ENCODE peak calls at places on chromosome 20, in six cellular contexts. One of them, this sample, is unnamed.
A peak's percentile ranks its signal among the peaks of the same experiment; 100 is the strongest.

GRCh38 chr20:18705906-18706305 is 107.7 kb upstream of the SCP2D1 start:
- DNase-seq in A172: no peak
- DNase-seq in activated CD4-positive, alpha-beta T cell treated with anti-CD3 and anti-CD28 coated beads, Interleukin-2, amount 50 U/mL, for 4 hours: no peak
- DNase-seq in COLO829: no peak
- DNase-seq in ovary: no peak
- DNase-seq in amniotic stem cell: no peak
- DNase-seq in this sample: no peak

GRCh38 chr20:982754-983153 is 19.4 kb downstream of the RSPO4 start:
- DNase-seq in COLO829: no peak
- DNase-seq in A172: no peak
- DNase-seq in amniotic stem cell: no peak
- DNase-seq in activated CD4-positive, alpha-beta T cell treated with anti-CD3 and anti-CD28 coated beads, Interleukin-2, amount 50 U/mL, for 4 hours: no peak
- DNase-seq in ovary: no peak
- DNase-seq in this sample: no peak

GRCh38 chr20:63198606-63199005 is 17.3 kb downstream of the YTHDF1 start:
- DNase-seq in activated CD4-positive, alpha-beta T cell treated with anti-CD3 and anti-CD28 coated beads, Interleukin-2, amount 50 U/mL, for 4 hours: no peak
- DNase-seq in A172: no peak
- DNase-seq in amniotic stem cell: no peak
- DNase-seq in ovary: peak; percentile 40
- DNase-seq in COLO829: no peak
- DNase-seq in this sample: no peak

GRCh38 chr20:37989601-37990001 is 43.7 kb downstream of the TTI1 start:
- DNase-seq in activated CD4-positive, alpha-beta T cell treated with anti-CD3 and anti-CD28 coated beads, Interleukin-2, amount 50 U/mL, for 4 hours: no peak
- DNase-seq in COLO829: no peak
- DNase-seq in amniotic stem cell: no peak
- DNase-seq in ovary: no peak
- DNase-seq in A172: no peak
- DNase-seq in this sample: no peak

GRCh38 chr20:10474606-10475184 is 39.6 kb downstream of the SLX4IP start:
- DNase-seq in A172: no peak
- DNase-seq in activated CD4-positive, alpha-beta T cell treated with anti-CD3 and anti-CD28 coated beads, Interleukin-2, amount 50 U/mL, for 4 hours: no peak
- DNase-seq in ovary: no peak
- DNase-seq in amniotic stem cell: no peak
- DNase-seq in COLO829: no peak
- DNase-seq in this sample: no peak

GRCh38 chr20:11849976-11850670 is 67.6 kb upstream of the BTBD3 start:
- DNase-seq in ovary: no peak
- DNase-seq in A172: peak; percentile 85
- DNase-seq in activated CD4-positive, alpha-beta T cell treated with anti-CD3 and anti-CD28 coated beads, Interleukin-2, amount 50 U/mL, for 4 hours: no peak
- DNase-seq in amniotic stem cell: no peak
- DNase-seq in COLO829: no peak
- DNase-seq in this sample: no peak

GRCh38 chr20:10596726-10597125 is 77.1 kb downstream of the JAG1 start:
- DNase-seq in A172: peak; percentile 80
- DNase-seq in amniotic stem cell: peak; percentile 66
- DNase-seq in activated CD4-positive, alpha-beta T cell treated with anti-CD3 and anti-CD28 coated beads, Interleukin-2, amount 50 U/mL, for 4 hours: no peak
- DNase-seq in ovary: no peak
- DNase-seq in COLO829: peak; percentile 70
- DNase-seq in this sample: no peak

GRCh38 chr20:47708140-47708807 is 77.0 kb downstream of the SULF2 start:
- DNase-seq in activated CD4-positive, alpha-beta T cell treated with anti-CD3 and anti-CD28 coated beads, Interleukin-2, amount 50 U/mL, for 4 hours: no peak
- DNase-seq in A172: no peak
- DNase-seq in amniotic stem cell: no peak
- DNase-seq in COLO829: no peak
- DNase-seq in ovary: no peak
- DNase-seq in this sample: no peak

GRCh38 chr20:59008715-59009336 is 1.8 kb upstream of the CTSZ start:
- DNase-seq in ovary: no peak
- DNase-seq in activated CD4-positive, alpha-beta T cell treated with anti-CD3 and anti-CD28 coated beads, Interleukin-2, amount 50 U/mL, for 4 hours: no peak
- DNase-seq in A172: no peak
- DNase-seq in COLO829: no peak
- DNase-seq in amniotic stem cell: no peak
- DNase-seq in this sample: no peak

GRCh38 chr20:32019156-32019510 is 8.9 kb downstream of the CCM2L start:
- DNase-seq in A172: no peak
- DNase-seq in amniotic stem cell: no peak
- DNase-seq in COLO829: no peak
- DNase-seq in activated CD4-positive, alpha-beta T cell treated with anti-CD3 and anti-CD28 coated beads, Interleukin-2, amount 50 U/mL, for 4 hours: peak; percentile 4
- DNase-seq in ovary: no peak
- DNase-seq in this sample: no peak

GRCh38 chr20:8196096-8196495 is 64.0 kb downstream of the PLCB1 start:
- DNase-seq in ovary: no peak
- DNase-seq in COLO829: no peak
- DNase-seq in activated CD4-positive, alpha-beta T cell treated with anti-CD3 and anti-CD28 coated beads, Interleukin-2, amount 50 U/mL, for 4 hours: no peak
- DNase-seq in amniotic stem cell: no peak
- DNase-seq in A172: no peak
- DNase-seq in this sample: no peak

GRCh38 chr20:59048681-59049030 is 6.1 kb upstream of the PRELID3B start:
- DNase-seq in amniotic stem cell: no peak
- DNase-seq in ovary: no peak
- DNase-seq in A172: no peak
- DNase-seq in activated CD4-positive, alpha-beta T cell treated with anti-CD3 and anti-CD28 coated beads, Interleukin-2, amount 50 U/mL, for 4 hours: no peak
- DNase-seq in COLO829: no peak
- DNase-seq in this sample: no peak

GRCh38 chr20:19757973-19758887 is at the start of gene RIN2:
- DNase-seq in activated CD4-positive, alpha-beta T cell treated with anti-CD3 and anti-CD28 coated beads, Interleukin-2, amount 50 U/mL, for 4 hours: no peak
- DNase-seq in COLO829: peak; percentile 77
- DNase-seq in ovary: peak; percentile 90
- DNase-seq in amniotic stem cell: no peak
- DNase-seq in A172: peak; percentile 88
- DNase-seq in this sample: no peak

GRCh38 chr20:30598460-30599230 is 658.8 kb upstream of the DEFB115 start:
- DNase-seq in A172: no peak
- DNase-seq in ovary: no peak
- DNase-seq in activated CD4-positive, alpha-beta T cell treated with anti-CD3 and anti-CD28 coated beads, Interleukin-2, amount 50 U/mL, for 4 hours: no peak
- DNase-seq in amniotic stem cell: no peak
- DNase-seq in COLO829: no peak
- DNase-seq in this sample: no peak

GRCh38 chr20:41395669-41396664 is 29.3 kb upstream of the EMILIN3 start:
- DNase-seq in COLO829: no peak
- DNase-seq in activated CD4-positive, alpha-beta T cell treated with anti-CD3 and anti-CD28 coated beads, Interleukin-2, amount 50 U/mL, for 4 hours: no peak
- DNase-seq in ovary: peak; percentile 40
- DNase-seq in amniotic stem cell: no peak
- DNase-seq in A172: no peak
- DNase-seq in this sample: no peak

GRCh38 chr20:2809690-2810089 is 5.1 kb upstream of the C20orf141 start:
- DNase-seq in A172: no peak
- DNase-seq in activated CD4-positive, alpha-beta T cell treated with anti-CD3 and anti-CD28 coated beads, Interleukin-2, amount 50 U/mL, for 4 hours: no peak
- DNase-seq in ovary: no peak
- DNase-seq in amniotic stem cell: no peak
- DNase-seq in COLO829: no peak
- DNase-seq in this sample: no peak

GRCh38 chr20:2946988-2947961 is 74.0 kb downstream of the PTPRA start:
- DNase-seq in activated CD4-positive, alpha-beta T cell treated with anti-CD3 and anti-CD28 coated beads, Interleukin-2, amount 50 U/mL, for 4 hours: no peak
- DNase-seq in A172: peak; percentile 2
- DNase-seq in ovary: no peak
- DNase-seq in amniotic stem cell: no peak
- DNase-seq in COLO829: peak; percentile 89
- DNase-seq in this sample: no peak

GRCh38 chr20:13291167-13291566 is 70.1 kb downstream of the ISM1 start:
- DNase-seq in activated CD4-positive, alpha-beta T cell treated with anti-CD3 and anti-CD28 coated beads, Interleukin-2, amount 50 U/mL, for 4 hours: no peak
- DNase-seq in COLO829: no peak
- DNase-seq in A172: no peak
- DNase-seq in amniotic stem cell: no peak
- DNase-seq in ovary: no peak
- DNase-seq in this sample: no peak

GRCh38 chr20:52572687-52573086 is 381.1 kb upstream of the ZFP64 start:
- DNase-seq in A172: peak; percentile 3
- DNase-seq in activated CD4-positive, alpha-beta T cell treated with anti-CD3 and anti-CD28 coated beads, Interleukin-2, amount 50 U/mL, for 4 hours: no peak
- DNase-seq in ovary: no peak
- DNase-seq in COLO829: no peak
- DNase-seq in amniotic stem cell: no peak
- DNase-seq in this sample: no peak

GRCh38 chr20:36584018-36584481 is 10.7 kb downstream of the TGIF2 start:
- DNase-seq in activated CD4-positive, alpha-beta T cell treated with anti-CD3 and anti-CD28 coated beads, Interleukin-2, amount 50 U/mL, for 4 hours: no peak
- DNase-seq in COLO829: no peak
- DNase-seq in A172: no peak
- DNase-seq in ovary: no peak
- DNase-seq in amniotic stem cell: no peak
- DNase-seq in this sample: no peak

GRCh38 chr20:45372646-45373352 is 5.3 kb downstream of the TP53TG5 start:
- DNase-seq in amniotic stem cell: no peak
- DNase-seq in ovary: no peak
- DNase-seq in activated CD4-positive, alpha-beta T cell treated with anti-CD3 and anti-CD28 coated beads, Interleukin-2, amount 50 U/mL, for 4 hours: no peak
- DNase-seq in A172: no peak
- DNase-seq in COLO829: no peak
- DNase-seq in this sample: no peak

GRCh38 chr20:49676581-49677291 is 36.9 kb downstream of the B4GALT5 start:
- DNase-seq in ovary: no peak
- DNase-seq in COLO829: peak; percentile 79
- DNase-seq in A172: peak; percentile 59
- DNase-seq in activated CD4-positive, alpha-beta T cell treated with anti-CD3 and anti-CD28 coated beads, Interleukin-2, amount 50 U/mL, for 4 hours: peak; percentile 23
- DNase-seq in amniotic stem cell: peak; percentile 26
- DNase-seq in this sample: peak; percentile 28

GRCh38 chr20:8244637-8245036 is 112.6 kb downstream of the PLCB1 start:
- DNase-seq in ovary: no peak
- DNase-seq in amniotic stem cell: peak; percentile 19
- DNase-seq in COLO829: no peak
- DNase-seq in activated CD4-positive, alpha-beta T cell treated with anti-CD3 and anti-CD28 coated beads, Interleukin-2, amount 50 U/mL, for 4 hours: no peak
- DNase-seq in A172: no peak
- DNase-seq in this sample: no peak

GRCh38 chr20:62736407-62737071 is 27.9 kb downstream of the NTSR1 start:
- DNase-seq in amniotic stem cell: no peak
- DNase-seq in COLO829: no peak
- DNase-seq in A172: no peak
- DNase-seq in ovary: no peak
- DNase-seq in activated CD4-positive, alpha-beta T cell treated with anti-CD3 and anti-CD28 coated beads, Interleukin-2, amount 50 U/mL, for 4 hours: no peak
- DNase-seq in this sample: no peak

GRCh38 chr20:57882451-57883161 is 172.8 kb upstream of the PMEPA1 start:
- DNase-seq in COLO829: no peak
- DNase-seq in activated CD4-positive, alpha-beta T cell treated with anti-CD3 and anti-CD28 coated beads, Interleukin-2, amount 50 U/mL, for 4 hours: no peak
- DNase-seq in amniotic stem cell: no peak
- DNase-seq in ovary: no peak
- DNase-seq in A172: peak; percentile 84
- DNase-seq in this sample: no peak

GRCh38 chr20:50070361-50070760 is 42.6 kb downstream of the UBE2V1 start:
- DNase-seq in A172: no peak
- DNase-seq in ovary: no peak
- DNase-seq in activated CD4-positive, alpha-beta T cell treated with anti-CD3 and anti-CD28 coated beads, Interleukin-2, amount 50 U/mL, for 4 hours: no peak
- DNase-seq in amniotic stem cell: no peak
- DNase-seq in COLO829: no peak
- DNase-seq in this sample: no peak

GRCh38 chr20:50017576-50018248 is 34.9 kb downstream of the SNAI1 start:
- DNase-seq in ovary: no peak
- DNase-seq in activated CD4-positive, alpha-beta T cell treated with anti-CD3 and anti-CD28 coated beads, Interleukin-2, amount 50 U/mL, for 4 hours: no peak
- DNase-seq in COLO829: no peak
- DNase-seq in amniotic stem cell: no peak
- DNase-seq in A172: no peak
- DNase-seq in this sample: no peak

GRCh38 chr20:40657526-40657925 is 31.5 kb downstream of the MAFB start:
- DNase-seq in COLO829: no peak
- DNase-seq in A172: no peak
- DNase-seq in ovary: no peak
- DNase-seq in amniotic stem cell: no peak
- DNase-seq in activated CD4-positive, alpha-beta T cell treated with anti-CD3 and anti-CD28 coated beads, Interleukin-2, amount 50 U/mL, for 4 hours: no peak
- DNase-seq in this sample: no peak

GRCh38 chr20:1280421-1281102 is 14.5 kb downstream of the SNPH start:
- DNase-seq in COLO829: no peak
- DNase-seq in amniotic stem cell: no peak
- DNase-seq in ovary: no peak
- DNase-seq in activated CD4-positive, alpha-beta T cell treated with anti-CD3 and anti-CD28 coated beads, Interleukin-2, amount 50 U/mL, for 4 hours: no peak
- DNase-seq in A172: peak; percentile 30
- DNase-seq in this sample: no peak